ENCODE peak calls at places on chromosomes 7 and 10, in eight cellular contexts. K is KBM-7; Y is heart left ventricle; T is ELR; C is substantia nigra; V is CD4-positive, alpha-beta memory T cell; G is HFF-Myc; H is foreskin melanocyte. O is an unnamed sample.

GRCh38 chr10:112282086-112282485 is 1.1 kb upstream of the TECTB start:
- DNase-seq in K (no peak), Y (no peak), T (peak), C (no peak), V (no peak), G (no peak), H (no peak), O (no peak)

GRCh38 chr7:128833148-128833938 is 3.1 kb downstream of the FLNC start:
- DNase-seq in K (peak), Y (peak), T (peak), C (peak), V (no peak), G (no peak), H (no peak), O (no peak)

GRCh38 chr7:30348083-30348560 is 63.7 kb downstream of the ZNRF2 start:
- DNase-seq in K (peak), Y (peak), T (peak), C (no peak), V (peak), G (peak), H (peak), O (peak)

GRCh38 chr10:4354382-4354812 is 471.6 kb upstream of the AKR1E2 start:
- DNase-seq in K (no peak), Y (no peak), T (peak), C (no peak), V (no peak), G (peak), H (no peak), O (no peak)

GRCh38 chr10:132933308-132934042 is 8.9 kb downstream of the CFAP46 start:
- DNase-seq in K (no peak), Y (no peak), T (no peak), C (no peak), V (no peak), G (no peak), H (no peak), O (no peak)

GRCh38 chr10:83935911-83936310 is 203.4 kb upstream of the GHITM start:
- DNase-seq in K (no peak), Y (no peak), T (no peak), C (no peak), V (no peak), G (no peak), H (no peak), O (no peak)

GRCh38 chr10:33507662-33508425 is 173.4 kb upstream of the NRP1 start:
- DNase-seq in K (no peak), Y (no peak), T (no peak), C (no peak), V (no peak), G (no peak), H (no peak), O (no peak)

GRCh38 chr10:70685461-70685911 is 13.2 kb downstream of the ADAMTS14 start:
- DNase-seq in K (no peak), Y (no peak), T (no peak), C (no peak), V (no peak), G (no peak), H (no peak), O (no peak)

GRCh38 chr7:140512317-140513000 is 33.2 kb upstream of the MKRN1 start:
- DNase-seq in K (peak), Y (peak), T (peak), C (no peak), V (no peak), G (no peak), H (no peak), O (no peak)

GRCh38 chr7:30700941-30701340 is 18.7 kb upstream of the CRHR2 start:
- DNase-seq in K (no peak), Y (no peak), T (no peak), C (no peak), V (no peak), G (no peak), H (no peak), O (no peak)

GRCh38 chr10:86635402-86635801 is 18.9 kb upstream of the OPN4 start:
- DNase-seq in K (no peak), Y (no peak), T (peak), C (no peak), V (no peak), G (no peak), H (no peak), O (no peak)

GRCh38 chr10:126302831-126303230 is 85.4 kb downstream of the ADAM12 start:
- DNase-seq in K (peak), Y (no peak), T (peak), C (no peak), V (no peak), G (no peak), H (peak), O (no peak)

GRCh38 chr10:131663411-131663810 is 237.4 kb upstream of the PPP2R2D start:
- DNase-seq in K (no peak), Y (no peak), T (no peak), C (no peak), V (no peak), G (no peak), H (no peak), O (no peak)

GRCh38 chr10:34297551-34298370 is 517.3 kb downstream of the PARD3 start:
- DNase-seq in K (no peak), Y (no peak), T (no peak), C (no peak), V (no peak), G (no peak), H (no peak), O (no peak)

GRCh38 chr7:71633571-71634008 is 501.6 kb downstream of the GALNT17 start:
- DNase-seq in K (no peak), Y (no peak), T (peak), C (no peak), V (no peak), G (peak), H (peak), O (no peak)

GRCh38 chr7:28354601-28355062 is 57.7 kb upstream of the CREB5 start:
- DNase-seq in K (no peak), Y (peak), T (peak), C (no peak), V (no peak), G (peak), H (peak), O (no peak)

GRCh38 chr7:8724080-8724718 is 290.8 kb downstream of the NXPH1 start:
- DNase-seq in K (peak), Y (no peak), T (peak), C (no peak), V (no peak), G (no peak), H (peak), O (peak)

GRCh38 chr7:73864981-73865711 is 4.2 kb downstream of the TMEM270 start:
- DNase-seq in K (no peak), Y (no peak), T (no peak), C (no peak), V (no peak), G (no peak), H (no peak), O (no peak)

GRCh38 chr10:109963439-109963838 is 40.1 kb upstream of the XPNPEP1 start:
- DNase-seq in K (no peak), Y (no peak), T (no peak), C (no peak), V (no peak), G (peak), H (no peak), O (no peak)

GRCh38 chr10:97376413-97376812 is 24.7 kb downstream of the RRP12 start:
- DNase-seq in K (no peak), Y (no peak), T (no peak), C (no peak), V (no peak), G (no peak), H (peak), O (no peak)

GRCh38 chr7:79293655-79294142 is 159.8 kb downstream of the MAGI2 start:
- DNase-seq in K (no peak), Y (no peak), T (peak), C (no peak), V (no peak), G (no peak), H (no peak), O (no peak)

GRCh38 chr7:112383671-112384417 is 66.4 kb upstream of the IFRD1 start:
- DNase-seq in K (peak), Y (no peak), T (peak), C (no peak), V (no peak), G (no peak), H (no peak), O (no peak)

GRCh38 chr10:12322583-12323131 is 26.7 kb upstream of the CAMK1D start:
- DNase-seq in K (no peak), Y (no peak), T (no peak), C (no peak), V (no peak), G (no peak), H (no peak), O (no peak)

GRCh38 chr7:90769036-90769435 is 172.9 kb downstream of the CDK14 start:
- DNase-seq in K (no peak), Y (no peak), T (no peak), C (no peak), V (no peak), G (no peak), H (no peak), O (no peak)

GRCh38 chr10:124520553-124521428 is 59.2 kb downstream of the LHPP start:
- DNase-seq in K (no peak), Y (no peak), T (no peak), C (no peak), V (no peak), G (no peak), H (no peak), O (no peak)

GRCh38 chr10:6305762-6306321 is 103.1 kb downstream of the PFKFB3 start:
- DNase-seq in K (no peak), Y (no peak), T (no peak), C (no peak), V (no peak), G (no peak), H (no peak), O (no peak)

GRCh38 chr7:8260871-8261707 is 878 bp downstream of the ICA1 start:
- DNase-seq in K (peak), Y (peak), T (peak), C (no peak), V (peak), G (no peak), H (peak), O (peak)

GRCh38 chr10:79608505-79609375 is 2.0 kb upstream of the SFTPA1 start:
- DNase-seq in K (peak), Y (no peak), T (peak), C (no peak), V (peak), G (no peak), H (peak), O (peak)